ENCODE peak calls at places on chromosomes 3 and 15, in seven cellular contexts. D, P, L, V, O, C and K are unnamed samples.

GRCh38 chr3:37558580-37558979 is 303.1 kb upstream of the CTDSPL start:
- DNase-seq in D (no peak), P (no peak), L (no peak), V (no peak), O (no peak), C (no peak), K (no peak)

GRCh38 chr3:183892610-183893214 is 8.0 kb upstream of the PARL start:
- DNase-seq in D (no peak), P (no peak), L (no peak), V (peak), O (no peak), C (no peak), K (no peak)

GRCh38 chr3:100210777-100211145 is 50.0 kb upstream of the TBC1D23 start:
- DNase-seq in D (no peak), P (no peak), L (no peak), V (no peak), O (no peak), C (peak), K (peak)

GRCh38 chr15:90025461-90026033 is 24.4 kb downstream of the ZNF710 start:
- DNase-seq in D (no peak), P (no peak), L (no peak), V (no peak), O (no peak), C (no peak), K (no peak)

GRCh38 chr3:188298585-188298984 is 144.6 kb downstream of the LPP start:
- DNase-seq in D (no peak), P (no peak), L (no peak), V (no peak), O (no peak), C (no peak), K (no peak)

GRCh38 chr3:39707314-39707909 is 102.0 kb upstream of the MYRIP start:
- DNase-seq in D (no peak), P (peak), L (no peak), V (no peak), O (no peak), C (no peak), K (peak)

GRCh38 chr3:50652709-50653108 is 22.0 kb upstream of the DOCK3 start:
- DNase-seq in D (peak), P (peak), L (no peak), V (peak), O (no peak), C (no peak), K (peak)

GRCh38 chr15:77024273-77025065 is 29.5 kb downstream of the PSTPIP1 start:
- DNase-seq in D (peak), P (peak), L (peak), V (peak), O (peak), C (no peak), K (peak)

GRCh38 chr15:62413147-62413546 is 248.1 kb upstream of the C2CD4B start:
- DNase-seq in D (no peak), P (no peak), L (no peak), V (no peak), O (no peak), C (no peak), K (peak)

GRCh38 chr3:126131881-126132750 is 48.2 kb upstream of the SLC41A3 start:
- DNase-seq in D (peak), P (no peak), L (no peak), V (peak), O (peak), C (no peak), K (no peak)

GRCh38 chr3:181418249-181418648 is 293.5 kb upstream of the SOX2 start:
- DNase-seq in D (no peak), P (no peak), L (no peak), V (no peak), O (no peak), C (no peak), K (no peak)

GRCh38 chr3:63228677-63229076 is 49.4 kb upstream of the SYNPR start:
- DNase-seq in D (no peak), P (peak), L (no peak), V (no peak), O (peak), C (no peak), K (peak)

GRCh38 chr3:113096158-113096893 is 105.5 kb downstream of the GTPBP8 start:
- DNase-seq in D (no peak), P (no peak), L (no peak), V (no peak), O (no peak), C (no peak), K (peak)

GRCh38 chr15:85583404-85584390 is 203.3 kb downstream of the AKAP13 start:
- DNase-seq in D (peak), P (no peak), L (no peak), V (peak), O (no peak), C (no peak), K (peak)

GRCh38 chr15:85580914-85581313 is 200.5 kb downstream of the AKAP13 start:
- DNase-seq in D (no peak), P (no peak), L (peak), V (peak), O (no peak), C (no peak), K (peak)

GRCh38 chr15:85581495-85581894 is 201.1 kb downstream of the AKAP13 start:
- DNase-seq in D (peak), P (no peak), L (peak), V (peak), O (no peak), C (no peak), K (peak)

GRCh38 chr15:85582076-85582718 is 201.8 kb downstream of the AKAP13 start:
- DNase-seq in D (no peak), P (no peak), L (no peak), V (peak), O (no peak), C (no peak), K (peak)

DNA sequence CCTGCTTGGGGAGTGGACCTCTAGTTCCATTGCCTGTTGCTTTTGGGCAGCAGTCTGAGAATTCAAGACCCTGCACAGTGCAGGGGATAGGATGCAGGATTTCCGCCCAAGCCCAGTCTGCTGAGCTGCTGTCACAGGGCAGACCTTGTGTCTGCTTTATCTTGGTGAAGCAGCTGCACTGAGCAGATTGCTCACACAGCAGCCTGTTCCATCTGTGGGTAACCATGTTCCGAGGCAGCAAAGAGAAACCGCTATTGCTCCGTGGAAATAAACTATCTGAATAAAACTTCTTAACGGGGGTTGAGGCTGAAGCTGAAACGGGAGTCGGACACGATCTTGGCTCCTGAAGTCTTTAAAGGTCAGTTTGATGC is 202.3 kb downstream of the AKAP13 start:
- DNase-seq in D (peak), P (no peak), L (peak), V (peak), O (no peak), C (no peak), K (peak)
- H3K4me3 ChIP-seq in D (peak), P (no peak), L (peak), V (peak), O (peak), C (no peak), K (peak)

GRCh38 chr3:173876476-173876875 is 478.9 kb downstream of the NLGN1 start:
- DNase-seq in D (no peak), P (no peak), L (no peak), V (no peak), O (no peak), C (no peak), K (peak)
- TF ChIP-seq CTCF in D (no peak), P (peak), L (no peak), V (no peak), O (no peak), C (peak), K (peak)

GRCh38 chr3:4972652-4973643 is 6.3 kb upstream of the BHLHE40 start:
- DNase-seq in D (no peak), P (no peak), L (no peak), V (no peak), O (no peak), C (no peak), K (no peak)

GRCh38 chr3:4976109-4976508 is 3.1 kb upstream of the BHLHE40 start:
- DNase-seq in D (peak), P (peak), L (peak), V (peak), O (no peak), C (no peak), K (peak)

GRCh38 chr3:4977001-4977888 is 2.0 kb upstream of the BHLHE40 start:
- DNase-seq in D (peak), P (peak), L (peak), V (peak), O (peak), C (no peak), K (peak)

GRCh38 chr3:4974154-4974553 is 5.1 kb upstream of the BHLHE40 start:
- DNase-seq in D (no peak), P (no peak), L (no peak), V (no peak), O (no peak), C (no peak), K (no peak)

GRCh38 chr3:4971838-4972237 is 7.4 kb upstream of the BHLHE40 start:
- DNase-seq in D (no peak), P (no peak), L (no peak), V (no peak), O (no peak), C (no peak), K (no peak)
- H3K4me3 ChIP-seq in D (no peak), P (no peak), L (no peak), V (no peak), O (no peak), C (no peak), K (no peak)

GRCh38 chr3:80788914-80789313 is 972.5 kb downstream of the GBE1 start:
- DNase-seq in D (no peak), P (no peak), L (no peak), V (no peak), O (no peak), C (no peak), K (no peak)

GRCh38 chr3:80785875-80786274 is 975.6 kb downstream of the GBE1 start:
- DNase-seq in D (no peak), P (no peak), L (no peak), V (no peak), O (no peak), C (no peak), K (no peak)

GRCh38 chr3:80785475-80785874 is 976.0 kb downstream of the GBE1 start:
- DNase-seq in D (no peak), P (peak), L (no peak), V (no peak), O (no peak), C (no peak), K (no peak)
- TF ChIP-seq CTCF in D (no peak), P (no peak), L (no peak), V (no peak), O (no peak), C (no peak), K (no peak)

DNA sequence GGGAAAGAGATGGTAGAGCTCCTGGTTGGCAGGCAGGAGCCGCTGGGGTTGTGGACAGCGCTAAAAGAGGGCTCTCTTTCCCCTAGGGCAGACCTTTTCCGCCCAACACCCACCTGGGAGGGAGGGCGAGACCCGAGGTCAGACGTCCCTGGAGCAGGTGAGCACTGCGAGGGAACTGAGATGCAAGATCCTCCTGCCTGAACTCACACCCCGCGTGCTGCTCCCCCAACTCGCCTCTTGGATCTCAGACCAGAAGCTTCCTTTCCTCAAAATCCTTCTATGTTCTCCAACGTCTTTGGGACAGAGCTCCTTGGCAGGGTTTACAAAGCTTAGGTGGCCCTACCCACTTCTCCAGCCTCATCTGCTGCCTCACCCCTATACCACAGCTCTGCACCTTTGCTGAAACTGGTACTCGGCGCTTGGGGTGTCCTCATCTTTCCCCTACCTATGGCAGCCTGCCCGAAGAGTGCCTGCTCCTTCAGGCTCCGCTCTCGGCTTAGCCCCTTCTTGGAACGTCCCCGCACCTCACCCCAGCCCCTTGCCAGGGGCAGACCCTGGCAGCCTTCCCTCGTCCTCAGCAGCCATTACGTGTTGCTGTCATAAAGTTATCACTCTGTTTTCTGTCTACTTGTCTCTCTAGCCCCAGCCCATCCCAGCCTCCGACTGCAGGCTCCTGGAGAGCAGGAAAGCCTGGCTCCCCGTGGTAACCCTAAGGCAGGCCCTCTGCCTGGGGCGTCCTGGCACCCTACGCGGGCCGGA is 5.2 kb upstream of the BAHD1 start:
- DNase-seq in D (no peak), P (no peak), L (no peak), V (no peak), O (no peak), C (no peak), K (no peak)
- H3K4me3 ChIP-seq in D (peak), P (no peak), L (peak), V (no peak), O (peak), C (peak), K (no peak)

GRCh38 chr15:81182746-81183402 is 13.8 kb upstream of the IL16 start:
- DNase-seq in D (no peak), P (no peak), L (no peak), V (no peak), O (no peak), C (no peak), K (no peak)
- TF ChIP-seq CTCF in D (no peak), P (no peak), L (no peak), V (no peak), O (no peak), C (peak), K (peak)

GRCh38 chr3:194686414-194686815 is 732 bp downstream of the FAM43A start:
- DNase-seq in D (no peak), P (no peak), L (no peak), V (no peak), O (no peak), C (no peak), K (no peak)
- H3K4me3 ChIP-seq in D (peak), P (peak), L (peak), V (peak), O (peak), C (peak), K (peak)

GRCh38 chr3:12890610-12891390 is 49.4 kb upstream of the RPL32 start:
- DNase-seq in D (peak), P (no peak), L (peak), V (no peak), O (no peak), C (no peak), K (no peak)
- TF ChIP-seq CTCF in D (no peak), P (no peak), L (no peak), V (no peak), O (peak), C (peak), K (no peak)

DNA sequence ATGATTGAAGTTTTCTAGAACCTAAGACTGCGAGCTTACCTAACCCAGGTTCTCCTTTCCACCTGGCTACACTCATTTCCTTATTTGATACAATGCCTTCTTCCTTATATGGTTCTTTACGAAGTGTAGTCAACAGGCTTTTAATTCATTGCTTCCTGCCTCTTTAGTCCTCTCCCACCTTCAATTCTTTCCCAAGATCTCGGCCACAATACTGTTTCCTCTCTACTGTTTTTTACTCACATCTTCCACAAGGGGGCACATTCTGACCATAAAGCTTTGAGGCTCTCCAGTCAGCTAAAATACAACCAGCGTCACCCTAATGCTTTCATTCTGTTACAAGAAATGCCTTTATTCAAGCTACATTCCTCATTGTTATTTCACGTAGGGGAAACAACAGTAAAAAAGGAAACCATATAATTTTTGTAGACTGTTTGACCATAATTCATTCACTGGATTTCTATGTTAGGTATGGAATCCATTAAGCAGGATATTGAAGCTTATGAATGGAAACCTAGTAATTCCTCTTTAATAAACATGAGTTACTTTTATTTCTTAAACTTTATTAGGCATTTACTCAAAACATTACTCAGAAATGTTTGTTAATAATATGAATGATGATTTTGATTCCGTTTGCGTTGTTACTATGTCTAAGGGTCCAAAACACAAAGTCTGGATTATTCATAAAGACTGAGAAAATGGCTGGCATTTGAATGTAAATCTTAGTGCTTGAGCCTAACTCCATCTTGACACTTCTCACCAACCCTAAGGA is 29.5 kb upstream of the VEPH1 start:
- DNase-seq in D (no peak), P (peak), L (no peak), V (no peak), O (no peak), C (peak), K (peak)
- H3K4me3 ChIP-seq in D (no peak), P (no peak), L (no peak), V (no peak), O (no peak), C (peak), K (peak)